ENCODE peak calls at places on chromosomes 11 and 22, in nine cellular contexts. One of them, this sample, is unnamed.

GRCh38 chr11:101553891-101554292 is 29.9 kb downstream of the TRPC6 start:
- DNase-seq in fibroblast of lung: no peak
- DNase-seq in prostate gland: no peak
- DNase-seq in lower leg skin: no peak
- DNase-seq in GM20000: peak; percentile 18
- DNase-seq in WTC11: no peak
- DNase-seq in left ventricle myocardium inferior: no peak
- DNase-seq in AG04450: peak; percentile 72
- DNase-seq in AG10803: no peak
- DNase-seq in this sample: no peak

GRCh38 chr22:30782613-30783012 is 87.9 kb downstream of the OSBP2 start:
- DNase-seq in WTC11: no peak
- DNase-seq in lower leg skin: no peak
- DNase-seq in fibroblast of lung: no peak
- DNase-seq in GM20000: no peak
- DNase-seq in AG04450: no peak
- DNase-seq in AG10803: no peak
- DNase-seq in left ventricle myocardium inferior: no peak
- DNase-seq in prostate gland: peak; percentile 36
- DNase-seq in this sample: no peak

GRCh38 chr22:45880091-45880651 is 96.8 kb downstream of the WNT7B start:
- DNase-seq in WTC11: no peak
- DNase-seq in AG10803: no peak
- DNase-seq in AG04450: no peak
- DNase-seq in GM20000: no peak
- DNase-seq in prostate gland: no peak
- DNase-seq in left ventricle myocardium inferior: no peak
- DNase-seq in fibroblast of lung: no peak
- DNase-seq in lower leg skin: no peak
- DNase-seq in this sample: no peak

GRCh38 chr22:21622624-21623401 is 7.0 kb downstream of the YDJC start:
- DNase-seq in AG10803: no peak
- DNase-seq in GM20000: no peak
- DNase-seq in AG04450: no peak
- DNase-seq in left ventricle myocardium inferior: no peak
- DNase-seq in prostate gland: no peak
- DNase-seq in WTC11: no peak
- DNase-seq in fibroblast of lung: no peak
- DNase-seq in lower leg skin: no peak
- DNase-seq in this sample: no peak

GRCh38 chr11:47716692-47717091 is 1.5 kb upstream of the AGBL2 start:
- DNase-seq in prostate gland: no peak
- DNase-seq in GM20000: no peak
- DNase-seq in fibroblast of lung: no peak
- DNase-seq in WTC11: no peak
- DNase-seq in lower leg skin: no peak
- DNase-seq in AG10803: no peak
- DNase-seq in left ventricle myocardium inferior: no peak
- DNase-seq in AG04450: no peak
- DNase-seq in this sample: no peak

GRCh38 chr11:47179655-47179991 is 2.9 kb upstream of the ARFGAP2 start:
- DNase-seq in prostate gland: no peak
- DNase-seq in GM20000: peak; percentile 84
- DNase-seq in AG10803: peak; percentile 44
- DNase-seq in lower leg skin: no peak
- DNase-seq in left ventricle myocardium inferior: no peak
- DNase-seq in AG04450: no peak
- DNase-seq in fibroblast of lung: no peak
- DNase-seq in WTC11: peak; percentile 72
- DNase-seq in this sample: peak; percentile 67

GRCh38 chr11:115939726-115940421 is 435.7 kb upstream of the CADM1 start:
- DNase-seq in AG10803: no peak
- DNase-seq in fibroblast of lung: no peak
- DNase-seq in left ventricle myocardium inferior: no peak
- DNase-seq in GM20000: no peak
- DNase-seq in prostate gland: no peak
- DNase-seq in WTC11: no peak
- DNase-seq in lower leg skin: no peak
- DNase-seq in AG04450: no peak
- DNase-seq in this sample: no peak

GRCh38 chr11:44797886-44798683 is 71.3 kb downstream of the TSPAN18 start:
- DNase-seq in prostate gland: no peak
- DNase-seq in lower leg skin: no peak
- DNase-seq in fibroblast of lung: peak; percentile 20
- DNase-seq in AG04450: no peak
- DNase-seq in AG10803: peak; percentile 87
- DNase-seq in GM20000: no peak
- DNase-seq in WTC11: no peak
- DNase-seq in left ventricle myocardium inferior: no peak
- DNase-seq in this sample: no peak

GRCh38 chr22:19933328-19934241 is 8.0 kb upstream of the COMT start:
- DNase-seq in AG10803: no peak
- DNase-seq in lower leg skin: no peak
- DNase-seq in WTC11: no peak
- DNase-seq in AG04450: no peak
- DNase-seq in left ventricle myocardium inferior: no peak
- DNase-seq in GM20000: no peak
- DNase-seq in fibroblast of lung: no peak
- DNase-seq in prostate gland: no peak
- DNase-seq in this sample: no peak

GRCh38 chr11:94948070-94948617 is 25.2 kb downstream of the CWC15 start:
- DNase-seq in AG10803: peak; percentile 84
- DNase-seq in prostate gland: no peak
- DNase-seq in WTC11: no peak
- DNase-seq in fibroblast of lung: peak; percentile 93
- DNase-seq in lower leg skin: no peak
- DNase-seq in AG04450: no peak
- DNase-seq in GM20000: no peak
- DNase-seq in left ventricle myocardium inferior: no peak
- DNase-seq in this sample: no peak

GRCh38 chr11:33737362-33737821 is 1.2 kb upstream of the CD59 start:
- DNase-seq in AG10803: peak; percentile 26
- DNase-seq in WTC11: no peak
- DNase-seq in GM20000: no peak
- DNase-seq in lower leg skin: no peak
- DNase-seq in fibroblast of lung: no peak
- DNase-seq in AG04450: no peak
- DNase-seq in left ventricle myocardium inferior: no peak
- DNase-seq in prostate gland: no peak
- DNase-seq in this sample: no peak

GRCh38 chr22:40922484-40923303 is 28.5 kb upstream of the RBX1 start:
- DNase-seq in prostate gland: peak; percentile 36
- DNase-seq in GM20000: peak; percentile 52
- DNase-seq in left ventricle myocardium inferior: no peak
- DNase-seq in AG04450: peak; percentile 41
- DNase-seq in WTC11: no peak
- DNase-seq in lower leg skin: peak; percentile 16
- DNase-seq in fibroblast of lung: peak; percentile 50
- DNase-seq in AG10803: peak; percentile 69
- DNase-seq in this sample: peak; percentile 19

GRCh38 chr11:17169876-17170275 is 37.9 kb downstream of the PIK3C2A start:
- DNase-seq in AG04450: no peak
- DNase-seq in fibroblast of lung: no peak
- DNase-seq in WTC11: no peak
- DNase-seq in prostate gland: no peak
- DNase-seq in GM20000: no peak
- DNase-seq in AG10803: no peak
- DNase-seq in left ventricle myocardium inferior: no peak
- DNase-seq in lower leg skin: no peak
- DNase-seq in this sample: no peak

GRCh38 chr11:17173332-17173731 is 34.5 kb downstream of the PIK3C2A start:
- DNase-seq in WTC11: no peak
- DNase-seq in left ventricle myocardium inferior: no peak
- DNase-seq in AG04450: no peak
- DNase-seq in GM20000: no peak
- DNase-seq in prostate gland: no peak
- DNase-seq in fibroblast of lung: no peak
- DNase-seq in AG10803: no peak
- DNase-seq in lower leg skin: no peak
- DNase-seq in this sample: no peak

GRCh38 chr11:17171342-17171741 is 36.4 kb downstream of the PIK3C2A start:
- DNase-seq in WTC11: no peak
- DNase-seq in lower leg skin: no peak
- DNase-seq in AG04450: peak; percentile 8
- DNase-seq in fibroblast of lung: peak; percentile 67
- DNase-seq in left ventricle myocardium inferior: no peak
- DNase-seq in AG10803: peak; percentile 73
- DNase-seq in GM20000: no peak
- DNase-seq in prostate gland: no peak
- DNase-seq in this sample: no peak

GRCh38 chr11:17171916-17172315 is 35.9 kb downstream of the PIK3C2A start:
- DNase-seq in WTC11: no peak
- DNase-seq in prostate gland: no peak
- DNase-seq in left ventricle myocardium inferior: no peak
- DNase-seq in fibroblast of lung: peak; percentile 20
- DNase-seq in GM20000: no peak
- DNase-seq in AG10803: peak; percentile 22
- DNase-seq in lower leg skin: no peak
- DNase-seq in AG04450: no peak
- DNase-seq in this sample: no peak
- TF ChIP-seq CTCF in WTC11: no peak
- TF ChIP-seq CTCF in prostate gland: no peak
- TF ChIP-seq CTCF in left ventricle myocardium inferior: no peak
- TF ChIP-seq CTCF in fibroblast of lung: no peak
- TF ChIP-seq CTCF in GM20000: no peak
- TF ChIP-seq CTCF in AG10803: no peak
- TF ChIP-seq CTCF in lower leg skin: no peak
- TF ChIP-seq CTCF in AG04450: no peak
- TF ChIP-seq CTCF in this sample: no peak

GRCh38 chr11:978073-978720 is 52.5 kb downstream of the AP2A2 start:
- DNase-seq in GM20000: no peak
- DNase-seq in prostate gland: no peak
- DNase-seq in left ventricle myocardium inferior: no peak
- DNase-seq in fibroblast of lung: no peak
- DNase-seq in AG10803: no peak
- DNase-seq in AG04450: no peak
- DNase-seq in WTC11: no peak
- DNase-seq in lower leg skin: no peak
- DNase-seq in this sample: no peak

GRCh38 chr11:973237-973636 is 47.6 kb downstream of the AP2A2 start:
- DNase-seq in lower leg skin: no peak
- DNase-seq in prostate gland: no peak
- DNase-seq in left ventricle myocardium inferior: no peak
- DNase-seq in WTC11: no peak
- DNase-seq in AG04450: no peak
- DNase-seq in AG10803: no peak
- DNase-seq in GM20000: no peak
- DNase-seq in fibroblast of lung: no peak
- DNase-seq in this sample: no peak

GRCh38 chr11:976431-977160 is 50.9 kb downstream of the AP2A2 start:
- DNase-seq in AG10803: peak; percentile 86
- DNase-seq in lower leg skin: no peak
- DNase-seq in GM20000: no peak
- DNase-seq in left ventricle myocardium inferior: no peak
- DNase-seq in prostate gland: no peak
- DNase-seq in AG04450: no peak
- DNase-seq in fibroblast of lung: peak; percentile 63
- DNase-seq in WTC11: no peak
- DNase-seq in this sample: no peak

GRCh38 chr11:978781-979180 is 53.1 kb downstream of the AP2A2 start:
- DNase-seq in GM20000: no peak
- DNase-seq in AG10803: no peak
- DNase-seq in WTC11: no peak
- DNase-seq in fibroblast of lung: no peak
- DNase-seq in left ventricle myocardium inferior: no peak
- DNase-seq in lower leg skin: no peak
- DNase-seq in prostate gland: no peak
- DNase-seq in AG04450: no peak
- DNase-seq in this sample: no peak

GRCh38 chr11:975824-976223 is 50.2 kb downstream of the AP2A2 start:
- DNase-seq in AG10803: peak; percentile 40
- DNase-seq in prostate gland: no peak
- DNase-seq in WTC11: peak; percentile 72
- DNase-seq in GM20000: no peak
- DNase-seq in left ventricle myocardium inferior: no peak
- DNase-seq in AG04450: peak; percentile 4
- DNase-seq in fibroblast of lung: peak; percentile 28
- DNase-seq in lower leg skin: no peak
- DNase-seq in this sample: peak; percentile 37
- TF ChIP-seq CTCF in AG10803: peak; percentile 43
- TF ChIP-seq CTCF in prostate gland: no peak
- TF ChIP-seq CTCF in WTC11: no peak
- TF ChIP-seq CTCF in GM20000: no peak
- TF ChIP-seq CTCF in left ventricle myocardium inferior: no peak
- TF ChIP-seq CTCF in AG04450: peak; percentile 46
- TF ChIP-seq CTCF in fibroblast of lung: peak; percentile 43
- TF ChIP-seq CTCF in lower leg skin: no peak
- TF ChIP-seq CTCF in this sample: no peak

DNA sequence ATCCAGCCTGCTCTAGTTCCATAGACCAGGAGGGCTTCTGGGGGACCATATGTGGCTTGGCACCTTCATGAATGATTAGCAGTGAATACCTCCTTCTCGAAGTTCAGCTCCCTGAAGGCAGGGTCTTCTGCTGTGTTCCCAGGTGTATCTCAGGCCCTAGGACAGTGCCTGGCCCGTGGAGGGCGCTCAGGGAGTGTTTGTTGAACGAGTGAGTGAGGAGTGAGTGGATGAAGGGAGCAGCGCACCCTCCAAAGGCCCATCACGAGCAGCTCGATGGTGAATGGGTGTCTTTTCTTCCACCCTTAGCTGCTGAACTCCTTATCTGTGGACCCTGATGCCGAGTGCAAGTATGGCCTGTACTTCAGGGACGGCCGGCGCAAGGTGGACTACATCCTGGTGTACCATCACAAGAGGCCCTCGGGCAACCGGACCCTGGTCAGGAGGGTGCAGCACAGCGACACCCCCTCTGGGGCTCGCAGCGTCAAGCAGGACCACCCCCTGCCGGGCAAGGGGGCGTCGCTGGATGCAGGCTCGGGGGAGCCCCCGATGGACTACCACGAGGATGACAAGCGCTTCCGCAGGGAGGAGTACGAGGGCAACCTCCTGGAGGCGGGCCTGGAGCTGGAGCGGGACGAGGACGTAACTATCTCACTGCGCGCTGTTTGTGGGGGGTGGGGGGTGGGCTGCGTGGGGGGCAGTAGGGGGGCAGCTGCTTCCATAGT is 9.5 kb downstream of the ANO1 start:
- DNase-seq in fibroblast of lung: no peak
- DNase-seq in GM20000: no peak
- DNase-seq in left ventricle myocardium inferior: no peak
- DNase-seq in prostate gland: no peak
- DNase-seq in lower leg skin: no peak
- DNase-seq in AG10803: no peak
- DNase-seq in WTC11: peak; percentile 67
- DNase-seq in AG04450: no peak
- DNase-seq in this sample: no peak
- TF ChIP-seq CTCF in fibroblast of lung: no peak
- TF ChIP-seq CTCF in GM20000: no peak
- TF ChIP-seq CTCF in left ventricle myocardium inferior: no peak
- TF ChIP-seq CTCF in prostate gland: no peak
- TF ChIP-seq CTCF in lower leg skin: no peak
- TF ChIP-seq CTCF in AG10803: no peak
- TF ChIP-seq CTCF in WTC11: no peak
- TF ChIP-seq CTCF in AG04450: no peak
- TF ChIP-seq CTCF in this sample: no peak

GRCh38 chr11:128336203-128336602 is 251.2 kb downstream of the ETS1 start:
- DNase-seq in prostate gland: no peak
- DNase-seq in left ventricle myocardium inferior: peak; percentile 50
- DNase-seq in WTC11: no peak
- DNase-seq in AG04450: no peak
- DNase-seq in lower leg skin: no peak
- DNase-seq in AG10803: peak; percentile 55
- DNase-seq in fibroblast of lung: peak; percentile 82
- DNase-seq in GM20000: no peak
- DNase-seq in this sample: no peak
- TF ChIP-seq CTCF in prostate gland: no peak
- TF ChIP-seq CTCF in left ventricle myocardium inferior: no peak
- TF ChIP-seq CTCF in WTC11: no peak
- TF ChIP-seq CTCF in AG04450: peak; percentile 5
- TF ChIP-seq CTCF in lower leg skin: no peak
- TF ChIP-seq CTCF in AG10803: no peak
- TF ChIP-seq CTCF in fibroblast of lung: no peak
- TF ChIP-seq CTCF in GM20000: no peak
- TF ChIP-seq CTCF in this sample: no peak

This sample was measured in endothelial cell.